ENCODE peak calls at places on chromosomes 16 and 17, in seven cellular contexts. A, W, L, Y, R, I and H are unnamed samples. For H3K4me1, the result is how much of the 10 kb centered on the place peaks cover.

GRCh38 chr17:80442305-80442659 is 27.3 kb downstream of the ENDOV start:
- DNase-seq in A (no peak), W (no peak), L (no peak), Y (no peak), R (no peak), I (no peak), H (peak)

GRCh38 chr16:54050281-54051210 is 236.0 kb downstream of the IRX3 start:
- DNase-seq in A (no peak), W (no peak), L (no peak), Y (no peak), R (no peak), I (peak), H (no peak)

GRCh38 chr16:10332301-10332700 is 53.6 kb upstream of the ATF7IP2 start:
- DNase-seq in A (no peak), W (no peak), L (no peak), Y (no peak), R (peak), I (no peak), H (no peak)

GRCh38 chr16:89413811-89414585 is 76.4 kb downstream of the ANKRD11 start:
- DNase-seq in A (no peak), W (no peak), L (peak), Y (no peak), R (no peak), I (no peak), H (no peak)

GRCh38 chr17:1002412-1002753 is 5.5 kb downstream of the TIMM22 start:
- DNase-seq in A (no peak), W (no peak), L (no peak), Y (no peak), R (no peak), I (no peak), H (no peak)

GRCh38 chr16:67470314-67470713 is 10.6 kb downstream of the ATP6V0D1 start:
- DNase-seq in A (peak), W (no peak), L (peak), Y (no peak), R (no peak), I (no peak), H (peak)

GRCh38 chr17:4944163-4944553 is 4.1 kb downstream of the RNF167 start:
- DNase-seq in A (no peak), W (peak), L (no peak), Y (no peak), R (no peak), I (peak), H (no peak)

GRCh38 chr17:14784997-14785696 is 480.0 kb downstream of the PMP22 start:
- DNase-seq in A (no peak), W (no peak), L (no peak), Y (no peak), R (peak), I (peak), H (no peak)

GRCh38 chr17:40538019-40538935 is 27.0 kb downstream of the CCR7 start:
- DNase-seq in A (peak), W (no peak), L (peak), Y (no peak), R (no peak), I (no peak), H (peak)

GRCh38 chr16:57567691-57568090 is 25.2 kb downstream of the ADGRG5 start:
- DNase-seq in A (no peak), W (no peak), L (no peak), Y (no peak), R (no peak), I (no peak), H (no peak)

GRCh38 chr17:45923511-45924268 is 29.3 kb downstream of the MAPT start:
- DNase-seq in A (no peak), W (no peak), L (no peak), Y (no peak), R (no peak), I (no peak), H (no peak)

GRCh38 chr16:27460213-27460612 is 58.2 kb downstream of the IL21R start:
- DNase-seq in A (no peak), W (no peak), L (peak), Y (no peak), R (no peak), I (no peak), H (no peak)

GRCh38 chr17:58595194-58595792 is 80.9 kb upstream of the MTMR4 start:
- DNase-seq in A (no peak), W (no peak), L (no peak), Y (no peak), R (peak), I (no peak), H (no peak)

GRCh38 chr17:2053380-2054261 is 1.3 kb upstream of the HIC1 start:
- DNase-seq in A (peak), W (peak), L (peak), Y (no peak), R (peak), I (peak), H (peak)

GRCh38 chr17:2055494-2056220 is 754 bp downstream of the HIC1 start:
- DNase-seq in A (peak), W (peak), L (peak), Y (no peak), R (no peak), I (no peak), H (peak)

GRCh38 chr17:2054740-2055493 is at the start of gene HIC1:
- DNase-seq in A (peak), W (peak), L (peak), Y (no peak), R (peak), I (peak), H (peak)

GRCh38 chr17:2056221-2057129 is 1.6 kb downstream of the HIC1 start:
- DNase-seq in A (peak), W (peak), L (peak), Y (no peak), R (no peak), I (peak), H (peak)

GRCh38 chr17:2054262-2054739 is 602 bp upstream of the HIC1 start:
- DNase-seq in A (peak), W (no peak), L (peak), Y (no peak), R (peak), I (peak), H (no peak)
- H3K4me1 ChIP-seq in A (under half), W (under half), L (half or more), Y (under half), R (under half), I (under half), H (under half)

GRCh38 chr16:75572859-75573542 is 6.8 kb downstream of the GABARAPL2 start:
- DNase-seq in A (no peak), W (no peak), L (no peak), Y (no peak), R (no peak), I (no peak), H (no peak)
- H3K4me1 ChIP-seq in A (under half), W (under half), L (half or more), Y (half or more), R (under half), I (under half), H (under half)

GRCh38 chr17:52148288-52148968 is 10.1 kb downstream of the CA10 start:
- DNase-seq in A (no peak), W (no peak), L (no peak), Y (no peak), R (no peak), I (no peak), H (no peak)

GRCh38 chr17:52147431-52147830 is 11.1 kb downstream of the CA10 start:
- DNase-seq in A (no peak), W (no peak), L (no peak), Y (no peak), R (no peak), I (no peak), H (no peak)

GRCh38 chr17:52149626-52150025 is 8.9 kb downstream of the CA10 start:
- DNase-seq in A (no peak), W (no peak), L (no peak), Y (no peak), R (no peak), I (no peak), H (no peak)

GRCh38 chr17:52147872-52148271 is 10.6 kb downstream of the CA10 start:
- DNase-seq in A (no peak), W (no peak), L (no peak), Y (no peak), R (no peak), I (no peak), H (no peak)

DNA sequence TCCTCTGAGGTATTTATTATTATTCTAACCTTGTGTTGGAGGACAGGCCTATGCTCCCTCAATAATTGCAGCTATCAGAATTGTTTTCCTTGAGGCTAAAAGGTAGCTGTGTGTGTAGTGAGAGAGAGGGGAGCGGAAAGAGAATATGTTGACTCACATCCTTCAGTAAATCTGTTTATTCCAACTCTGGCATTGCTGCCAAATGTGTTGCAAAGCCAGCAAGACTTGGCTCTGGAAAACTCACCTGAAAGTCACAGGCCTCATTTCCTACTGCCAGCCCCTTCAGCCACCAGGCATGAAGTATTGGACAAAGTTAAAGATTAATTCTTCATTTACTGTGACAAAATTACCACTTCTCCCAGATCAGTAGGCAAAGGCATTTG is 9.6 kb downstream of the CA10 start:
- DNase-seq in A (no peak), W (no peak), L (no peak), Y (no peak), R (no peak), I (no peak), H (no peak)
- H3K4me1 ChIP-seq in A (under half), W (under half), L (under half), Y (under half), R (under half), I (under half), H (under half)

GRCh38 chr17:42361781-42362186 is 26.5 kb downstream of the STAT3 start:
- DNase-seq in A (no peak), W (peak), L (no peak), Y (no peak), R (no peak), I (no peak), H (no peak)

GRCh38 chr17:42363767-42364585 is 24.3 kb downstream of the STAT3 start:
- DNase-seq in A (no peak), W (no peak), L (no peak), Y (no peak), R (no peak), I (no peak), H (no peak)

GRCh38 chr17:42363231-42363630 is 25.0 kb downstream of the STAT3 start:
- DNase-seq in A (no peak), W (no peak), L (no peak), Y (no peak), R (no peak), I (no peak), H (no peak)

GRCh38 chr17:42362245-42362961 is 25.8 kb downstream of the STAT3 start:
- DNase-seq in A (no peak), W (no peak), L (no peak), Y (no peak), R (no peak), I (no peak), H (peak)

DNA sequence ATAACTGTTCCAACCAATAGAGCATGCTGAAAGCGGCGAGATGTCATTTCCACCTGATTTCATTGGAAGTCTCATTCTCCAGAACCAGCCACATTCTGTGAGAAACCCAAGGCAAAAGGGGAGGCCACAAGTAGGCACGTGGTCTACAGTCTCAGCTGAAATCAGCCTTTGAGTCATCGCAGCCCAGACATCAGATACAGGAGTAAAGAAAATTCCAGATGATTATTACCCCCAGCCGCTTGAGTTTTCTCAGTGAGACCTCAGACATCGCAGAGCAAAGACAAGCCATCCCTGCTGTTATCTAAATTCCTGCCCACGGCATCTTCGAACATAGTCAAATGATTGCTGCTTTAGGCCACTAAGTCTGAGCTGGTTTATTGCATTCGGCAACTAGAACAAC is 23.1 kb downstream of the STAT3 start:
- DNase-seq in A (no peak), W (no peak), L (no peak), Y (no peak), R (no peak), I (no peak), H (no peak)
- H3K4me1 ChIP-seq in A (under half), W (under half), L (half or more), Y (half or more), R (under half), I (under half), H (half or more)

DNA sequence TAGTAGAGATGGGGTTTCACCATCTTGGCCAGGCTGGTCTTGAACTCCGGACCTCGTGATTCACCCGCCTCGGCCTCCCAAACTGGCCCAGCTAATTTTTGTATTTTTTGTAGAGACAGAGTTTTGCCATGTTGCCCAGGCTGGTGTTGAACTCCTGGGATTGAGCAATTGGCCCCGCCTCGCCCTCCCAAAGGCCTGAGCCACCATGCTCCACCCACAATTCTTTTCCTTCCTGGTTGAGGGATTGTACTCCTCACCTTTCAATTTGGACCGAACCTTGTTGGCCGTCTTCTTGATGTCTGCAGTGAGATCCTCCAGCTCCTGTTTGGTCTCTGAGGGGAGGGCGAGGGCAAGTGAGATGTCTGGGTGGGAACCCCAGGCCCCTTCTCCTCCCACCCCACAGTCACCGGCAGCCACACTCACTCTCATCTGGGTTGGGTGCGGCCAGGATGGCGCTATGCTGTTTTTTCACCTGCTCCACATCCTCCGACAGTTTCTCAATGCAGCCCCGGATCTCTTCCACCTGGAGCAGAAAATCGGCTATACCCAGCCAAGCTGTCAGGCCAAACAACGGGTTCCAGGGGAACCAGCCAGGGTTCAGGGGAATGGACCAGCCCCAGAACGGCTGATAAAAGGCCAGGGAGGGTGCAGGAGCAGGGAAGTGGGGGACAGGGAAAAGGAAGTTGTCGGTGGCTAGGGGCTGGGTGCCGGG is 9.6 kb downstream of the STX1B start:
- DNase-seq in A (no peak), W (no peak), L (no peak), Y (no peak), R (no peak), I (no peak), H (no peak)
- H3K4me1 ChIP-seq in A (under half), W (under half), L (under half), Y (under half), R (under half), I (under half), H (under half)

DNA sequence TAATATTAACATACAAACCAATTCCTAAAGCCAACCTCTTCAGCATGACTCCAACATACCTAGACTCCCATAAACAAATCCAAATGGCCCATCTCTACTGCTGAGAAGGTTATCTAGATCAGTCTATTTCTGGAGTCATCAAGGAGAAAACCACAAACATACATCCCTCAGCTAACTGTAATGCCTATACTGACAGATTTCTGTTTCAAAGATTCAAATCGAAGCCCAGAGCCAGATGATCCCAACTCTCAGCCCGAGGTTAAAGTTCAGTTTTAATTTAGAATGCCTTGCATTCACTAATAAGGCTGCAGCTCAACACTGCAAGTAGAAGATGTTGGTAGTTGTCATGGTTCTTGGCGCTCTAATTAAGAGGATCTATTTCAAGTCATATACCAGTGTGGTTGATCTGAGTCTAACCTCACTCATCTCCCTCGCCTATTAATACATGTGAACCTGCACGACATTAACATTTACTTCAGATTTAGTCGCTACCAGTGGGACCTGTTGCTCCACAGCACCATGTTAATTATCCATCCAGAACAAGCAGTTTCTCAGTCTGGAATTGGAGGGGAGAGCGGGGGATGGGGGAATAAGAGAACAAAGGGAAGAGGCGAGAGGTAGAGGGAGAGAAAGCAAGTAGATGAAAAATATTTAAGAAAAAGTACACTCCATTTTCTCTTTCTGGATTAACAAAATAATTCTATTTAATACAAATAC is 15.4 kb downstream of the PHF12 start:
- DNase-seq in A (no peak), W (no peak), L (no peak), Y (no peak), R (no peak), I (no peak), H (no peak)
- H3K4me1 ChIP-seq in A (under half), W (under half), L (half or more), Y (half or more), R (under half), I (under half), H (half or more)

GRCh38 chr17:65550075-65550635 is 11.3 kb downstream of the AXIN2 start:
- DNase-seq in A (peak), W (no peak), L (no peak), Y (no peak), R (no peak), I (no peak), H (peak)
- H3K4me1 ChIP-seq in A (under half), W (under half), L (under half), Y (half or more), R (half or more), I (under half), H (half or more)